ENCODE peak calls at places on chromosome 2, in five cellular contexts. B, M, Q, W and A are unnamed samples.

GRCh38 chr2:96245609-96246390 is 20.0 kb downstream of the TMEM127 start:
- DNase-seq in B (no peak), M (no peak), Q (no peak), W (no peak), A (no peak)

GRCh38 chr2:42046819-42047487 is 868 bp upstream of the PKDCC start:
- DNase-seq in B (no peak), M (peak; percentile 64), Q (no peak), W (peak; percentile 98), A (no peak)

GRCh38 chr2:20148411-20148810 is 76.5 kb downstream of the SDC1 start:
- DNase-seq in B (no peak), M (no peak), Q (no peak), W (no peak), A (no peak)

GRCh38 chr2:144389151-144389929 is 130.6 kb downstream of the ZEB2 start:
- DNase-seq in B (no peak), M (no peak), Q (no peak), W (no peak), A (no peak)

GRCh38 chr2:183260527-183260926 is 136.3 kb downstream of the NUP35 start:
- DNase-seq in B (no peak), M (no peak), Q (no peak), W (no peak), A (no peak)

GRCh38 chr2:156333951-156334495 is 1.5 kb upstream of the NR4A2 start:
- DNase-seq in B (no peak), M (peak; percentile 70), Q (no peak), W (peak; percentile 80), A (peak; percentile 40)

GRCh38 chr2:202758638-202759037 is 112.9 kb downstream of the ICA1L start:
- DNase-seq in B (no peak), M (no peak), Q (no peak), W (no peak), A (no peak)

GRCh38 chr2:214126135-214126534 is 284.7 kb upstream of the VWC2L start:
- DNase-seq in B (no peak), M (no peak), Q (no peak), W (no peak), A (no peak)

GRCh38 chr2:100396483-100396882 is 21.0 kb downstream of the CHST10 start:
- DNase-seq in B (no peak), M (no peak), Q (no peak), W (no peak), A (no peak)

GRCh38 chr2:56209701-56210100 is 25.9 kb downstream of the CCDC85A start:
- DNase-seq in B (no peak), M (no peak), Q (no peak), W (no peak), A (no peak)

GRCh38 chr2:236752111-236752510 is 182.5 kb downstream of the ACKR3 start:
- DNase-seq in B (no peak), M (no peak), Q (no peak), W (no peak), A (no peak)